ENCODE peak calls at places on chromosomes 11 and 22, in six cellular contexts. P is IMR-90, G is epithelial cell of esophagus, V is lung, K is K562, M is lower lobe of right lung. D is an unnamed sample.

GRCh38 chr11:35030716-35031213 is 108.2 kb upstream of the CD44 start:
- DNase-seq in M (no peak), K (peak), V (peak), P (peak), G (peak), D (peak)

GRCh38 chr11:77557553-77557952 is 32.2 kb upstream of the AQP11 start:
- DNase-seq in K (no peak), G (peak), M (no peak), V (no peak), P (peak), D (peak)

GRCh38 chr11:74269161-74269809 is 42.2 kb downstream of the P4HA3 start:
- DNase-seq in G (peak), V (no peak), M (no peak), K (no peak), P (peak), D (peak)

GRCh38 chr11:57440744-57441414 is 14.0 kb upstream of the SLC43A3 start:
- DNase-seq in G (no peak), M (no peak), P (no peak), K (no peak), V (no peak), D (no peak)

GRCh38 chr11:444397-445144 is 2.8 kb upstream of the ANO9 start:
- DNase-seq in V (peak), K (peak), M (peak), P (peak), G (peak), D (no peak)

GRCh38 chr22:41827671-41828070 is 5.2 kb upstream of the SREBF2 start:
- DNase-seq in P (no peak), K (no peak), V (no peak), M (no peak), G (no peak), D (no peak)

GRCh38 chr22:30234786-30235470 is 11.6 kb downstream of the LIF start:
- DNase-seq in V (peak), K (no peak), P (peak), G (no peak), M (no peak), D (no peak)

GRCh38 chr22:33111491-33111890 is 53.3 kb upstream of the SYN3 start:
- DNase-seq in P (no peak), V (no peak), G (no peak), M (no peak), K (no peak), D (no peak)

GRCh38 chr22:46410291-46410808 is 74.8 kb downstream of the TRMU start:
- DNase-seq in P (no peak), G (no peak), M (no peak), V (no peak), K (no peak), D (no peak)

GRCh38 chr11:96238563-96239166 is 104.3 kb downstream of the MAML2 start:
- DNase-seq in G (peak), K (no peak), P (peak), M (no peak), V (no peak), D (no peak)

GRCh38 chr11:75346296-75346695 is 5.2 kb downstream of the ARRB1 start:
- DNase-seq in P (no peak), M (no peak), V (no peak), G (no peak), K (no peak), D (no peak)

GRCh38 chr11:4891996-4892640 is 10.4 kb downstream of the OR51T1 start:
- DNase-seq in G (peak), K (peak), P (peak), M (no peak), V (no peak), D (no peak)

GRCh38 chr11:65041206-65042035 is at the start of gene SAC3D1:
- DNase-seq in V (no peak), P (peak), K (peak), M (peak), G (peak), D (no peak)

GRCh38 chr22:44489817-44490216 is 8.2 kb downstream of the RTL6 start:
- DNase-seq in K (no peak), V (no peak), G (no peak), M (no peak), P (no peak), D (no peak)

GRCh38 chr11:4626207-4627105 is 10.8 kb upstream of the OR51D1 start:
- DNase-seq in M (no peak), V (peak), P (peak), K (peak), G (peak), D (peak)

GRCh38 chr11:43573233-43573632 is 107.3 kb upstream of the HSD17B12 start:
- DNase-seq in V (no peak), P (no peak), M (no peak), K (peak), G (peak), D (peak)

GRCh38 chr11:31214337-31214736 is 155.2 kb downstream of the DCDC1 start:
- DNase-seq in P (no peak), M (no peak), G (no peak), V (no peak), K (peak), D (peak)

GRCh38 chr22:37011472-37011871 is 7.8 kb downstream of the TST start:
- DNase-seq in V (no peak), G (no peak), K (no peak), P (no peak), M (no peak), D (no peak)

GRCh38 chr22:37229805-37230672 is 14.0 kb downstream of the RAC2 start:
- DNase-seq in K (peak), V (peak), M (peak), G (peak), P (peak), D (peak)

GRCh38 chr11:14567064-14567651 is 47.0 kb upstream of the PSMA1 start:
- DNase-seq in G (no peak), V (no peak), M (no peak), K (no peak), P (no peak), D (no peak)

GRCh38 chr22:43110927-43111623 is 525 bp downstream of the BIK start:
- DNase-seq in K (peak), V (peak), G (peak), P (no peak), M (peak), D (peak)

GRCh38 chr11:47980907-47981621 is 705 bp downstream of the PTPRJ start:
- DNase-seq in K (peak), P (peak), M (peak), G (peak), V (peak), D (peak)
- TF ChIP-seq CTCF in K (peak), P (peak), M (peak), G (no peak), V (no peak), D (no peak)

GRCh38 chr11:44954051-44954906 is 3.6 kb upstream of the TP53I11 start:
- DNase-seq in K (no peak), M (no peak), P (no peak), V (no peak), G (no peak), D (no peak)
- H3K4me3 ChIP-seq in K (no peak), M (no peak), P (no peak), V (no peak), G (no peak), D (no peak)

DNA sequence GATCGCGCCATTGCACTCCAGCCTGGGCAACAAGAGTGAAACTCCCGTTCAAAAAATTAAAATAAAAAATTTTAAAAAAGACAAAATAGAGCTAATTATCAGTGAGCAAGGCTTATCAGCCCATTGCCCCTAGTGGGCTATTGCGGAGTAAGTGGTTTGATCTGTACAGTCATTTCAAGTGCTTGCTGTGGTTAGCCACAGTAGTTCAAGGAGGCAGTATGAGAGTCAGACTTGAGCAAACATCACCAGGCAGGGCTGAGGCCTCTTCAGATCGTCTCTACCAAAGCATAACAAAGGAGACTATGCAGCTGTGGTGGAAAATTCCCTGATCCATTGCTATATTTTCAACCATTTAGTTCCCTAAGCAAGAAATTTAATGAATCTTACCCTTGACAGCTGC is 4.3 kb upstream of the SBF2 start:
- DNase-seq in K (no peak), M (no peak), V (no peak), P (peak), G (peak), D (peak)
- TF ChIP-seq CTCF in K (no peak), M (peak), V (no peak), P (peak), G (no peak), D (peak)

DNA sequence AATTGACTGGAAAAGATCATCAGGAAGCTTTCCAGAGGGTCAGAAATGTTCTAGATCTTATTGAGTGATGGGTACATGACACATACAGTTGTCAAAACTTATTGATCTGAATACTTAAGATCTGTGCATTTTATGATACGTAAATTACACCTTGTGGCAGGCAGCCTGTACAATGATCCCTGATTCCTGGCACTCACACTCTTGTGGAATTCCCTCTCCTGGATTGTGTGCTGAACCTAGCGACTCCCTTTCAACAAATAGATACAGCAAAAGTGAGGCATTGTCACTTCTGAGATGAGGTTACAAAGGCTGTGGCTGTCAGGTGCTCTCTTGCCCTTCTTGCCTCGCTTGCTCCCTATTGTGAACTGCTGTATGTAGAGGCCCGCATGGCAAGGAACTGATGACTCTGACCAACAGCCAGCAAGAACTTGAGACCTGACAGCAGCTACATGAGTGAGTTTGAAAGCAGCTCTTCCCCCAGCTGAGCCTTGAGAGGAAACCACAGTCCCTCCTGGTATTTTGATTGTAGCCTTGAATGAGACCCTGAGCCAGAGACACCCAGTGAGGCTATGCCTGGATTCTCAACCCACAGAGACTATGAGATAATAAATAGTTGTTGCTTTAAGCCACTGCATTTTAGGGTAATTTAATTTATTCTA is 60.7 kb upstream of the IZUMO1R start:
- DNase-seq in G (no peak), V (no peak), K (no peak), P (peak), M (no peak), D (no peak)
- H3K4me3 ChIP-seq in G (no peak), V (no peak), K (no peak), P (no peak), M (no peak), D (no peak)

GRCh38 chr11:27390318-27390958 is 27.4 kb upstream of the CCDC34 start:
- DNase-seq in G (no peak), P (no peak), K (no peak), M (no peak), V (no peak), D (no peak)
- TF ChIP-seq CTCF in G (no peak), P (no peak), K (no peak), M (no peak), V (no peak), D (no peak)

GRCh38 chr11:92453055-92453454 is 228.4 kb downstream of the FAT3 start:
- DNase-seq in K (no peak), V (no peak), G (peak), M (no peak), P (peak), D (no peak)
- H3K4me3 ChIP-seq in K (no peak), V (no peak), G (no peak), M (no peak), P (no peak), D (no peak)

DNA sequence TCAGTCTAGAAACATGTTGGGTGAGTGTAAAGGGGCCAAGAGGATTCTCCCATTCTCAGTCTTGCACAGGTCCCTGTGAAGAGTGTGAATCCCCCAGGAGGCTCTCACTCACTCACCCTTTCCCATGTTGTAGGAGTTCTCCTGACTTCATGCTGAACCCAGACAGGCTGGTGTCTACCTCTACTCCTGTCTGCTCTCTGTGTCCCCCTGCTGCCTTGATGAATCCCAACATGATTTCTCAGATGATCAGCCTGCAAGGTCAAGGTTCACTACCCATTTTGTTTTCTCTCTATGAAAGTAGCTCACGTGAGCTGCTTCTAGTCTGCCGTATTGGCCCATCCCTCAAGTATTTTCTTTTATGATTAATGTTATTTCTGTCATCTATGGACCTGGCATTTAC is 500.6 kb downstream of the ETS1 start:
- DNase-seq in M (no peak), P (no peak), V (no peak), K (no peak), G (no peak), D (peak)
- TF ChIP-seq CTCF in M (no peak), P (no peak), V (no peak), K (no peak), G (no peak), D (no peak)

GRCh38 chr11:19199766-19200165 is 2.0 kb downstream of the CSRP3 start:
- DNase-seq in P (no peak), V (no peak), K (no peak), M (no peak), G (no peak), D (no peak)
- H3K4me3 ChIP-seq in P (no peak), V (no peak), K (no peak), M (no peak), G (no peak), D (no peak)